ENCODE peak calls at places on chromosome 1, in seven cellular contexts. L is ovary, Y is H1, Z is esophagus squamous epithelium, V is tibial nerve, M is thyroid gland, J is adrenal gland. T is an unnamed sample. For H3K4me1 and H3K27me3, the result is how much of the 10 kb centered on the place peaks cover.

GRCh38 chr1:169103443-169103842 is 3.0 kb upstream of the ATP1B1 start:
- DNase-seq in J (peak), M (peak), Y (no peak), L (no peak), V (no peak), Z (no peak), T (no peak)

GRCh38 chr1:225480825-225481434 is 53.1 kb upstream of the LBR start:
- DNase-seq in L (no peak), Z (no peak), V (no peak), Y (no peak), M (no peak), J (peak), T (no peak)

GRCh38 chr1:2136386-2136821 is 58.2 kb downstream of the FAAP20 start:
- DNase-seq in Y (no peak), L (no peak), J (no peak), Z (no peak), V (no peak), M (no peak), T (no peak)

GRCh38 chr1:219703240-219703639 is 90.3 kb upstream of the ZC3H11B start:
- DNase-seq in J (no peak), Z (no peak), V (no peak), M (no peak), Y (no peak), L (no peak), T (no peak)

GRCh38 chr1:147478556-147478955 is 62.7 kb upstream of the BCL9 start:
- DNase-seq in Z (no peak), V (no peak), M (no peak), J (no peak), L (no peak), Y (no peak), T (no peak)

GRCh38 chr1:4668738-4669700 is 14.6 kb downstream of the AJAP1 start:
- DNase-seq in Z (no peak), L (no peak), V (no peak), Y (no peak), J (no peak), M (no peak), T (no peak)

GRCh38 chr1:187409341-187409740 is 580.6 kb downstream of the PLA2G4A start:
- DNase-seq in V (no peak), Y (no peak), L (no peak), M (no peak), J (no peak), Z (no peak), T (no peak)

GRCh38 chr1:37763791-37764741 is 854 bp downstream of the EPHA10 start:
- DNase-seq in J (peak), L (no peak), Z (no peak), M (peak), Y (no peak), V (no peak), T (no peak)

GRCh38 chr1:19661721-19662228 is 2.9 kb upstream of the HTR6 start:
- DNase-seq in V (no peak), L (peak), Z (no peak), J (no peak), M (no peak), Y (no peak), T (no peak)

GRCh38 chr1:110209715-110210603 is at the start of gene KCNC4:
- DNase-seq in J (peak), Z (peak), Y (peak), M (peak), L (peak), V (peak), T (peak)

GRCh38 chr1:180857947-180858768 is 54.5 kb upstream of the KIAA1614 start:
- DNase-seq in L (no peak), J (no peak), Z (no peak), Y (no peak), V (no peak), M (no peak), T (no peak)

GRCh38 chr1:233473549-233474204 is 140.2 kb upstream of the KCNK1 start:
- DNase-seq in J (no peak), M (no peak), L (no peak), Z (no peak), V (no peak), Y (no peak), T (no peak)

GRCh38 chr1:53766766-53767409 is 27.9 kb upstream of the GLIS1 start:
- DNase-seq in M (no peak), J (no peak), V (no peak), L (no peak), Y (no peak), Z (no peak), T (no peak)

GRCh38 chr1:224435318-224435763 is 744 bp upstream of the WDR26 start:
- DNase-seq in J (no peak), Z (no peak), Y (no peak), L (no peak), V (no peak), M (no peak), T (no peak)

GRCh38 chr1:212615092-212615470 is 6.5 kb downstream of the ATF3 start:
- DNase-seq in Z (no peak), Y (no peak), L (no peak), V (no peak), M (no peak), J (no peak), T (no peak)

GRCh38 chr1:6490181-6491075 is 1.0 kb downstream of the PLEKHG5 start:
- DNase-seq in V (no peak), M (peak), J (peak), Y (no peak), L (peak), Z (no peak), T (no peak)

GRCh38 chr1:234970731-234971476 is 157.7 kb downstream of the TOMM20 start:
- DNase-seq in Z (no peak), M (peak), V (peak), Y (peak), L (peak), J (peak), T (peak)

GRCh38 chr1:198686069-198686728 is 47.4 kb downstream of the PTPRC start:
- DNase-seq in J (no peak), M (no peak), Y (no peak), Z (no peak), V (no peak), L (no peak), T (no peak)

GRCh38 chr1:158814970-158815369 is 16.2 kb upstream of the MNDA start:
- DNase-seq in J (no peak), V (no peak), M (no peak), L (no peak), Y (no peak), Z (no peak), T (no peak)
- H3K4me1 ChIP-seq in J (under half), V (under half), M (under half), L (under half), Y (under half), Z (under half), T (under half)

DNA sequence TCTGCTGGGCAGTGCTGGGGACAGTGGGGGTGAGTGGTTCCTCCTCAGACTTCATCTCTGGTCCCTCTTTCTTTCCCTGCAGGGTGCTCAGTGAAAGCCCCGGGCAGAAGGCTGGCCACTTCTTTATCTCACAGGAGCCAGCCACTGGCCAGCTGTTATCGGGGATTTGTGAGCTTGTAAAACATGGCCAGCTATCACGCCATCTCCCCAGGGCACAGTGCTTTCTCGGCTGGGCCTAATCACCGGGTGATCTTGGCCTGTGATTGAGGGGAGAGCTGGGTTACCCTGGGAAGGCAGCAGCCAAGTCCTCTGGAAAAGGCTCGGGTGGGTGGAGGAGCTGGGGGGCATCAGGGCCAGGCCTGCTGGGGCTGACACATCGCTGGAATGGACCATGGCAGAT is 83.0 kb downstream of the IGSF21 start:
- DNase-seq in L (no peak), J (no peak), M (no peak), Z (no peak), Y (no peak), V (no peak), T (no peak)
- H3K27me3 ChIP-seq in L (under half), J (under half), M (under half), Z (half or more), Y (under half), V (under half), T (half or more)

GRCh38 chr1:246815693-246816270 is 91.6 kb downstream of the SCCPDH start:
- DNase-seq in L (no peak), V (no peak), J (no peak), Z (no peak), Y (no peak), M (no peak), T (no peak)

GRCh38 chr1:246809473-246809872 is 85.3 kb downstream of the SCCPDH start:
- DNase-seq in M (no peak), V (no peak), J (no peak), Y (no peak), L (no peak), Z (no peak), T (no peak)

GRCh38 chr1:246811985-246812384 is 87.8 kb downstream of the SCCPDH start:
- DNase-seq in V (no peak), J (no peak), Z (no peak), Y (no peak), L (no peak), M (no peak), T (no peak)

GRCh38 chr1:246820666-246821065 is 96.5 kb downstream of the SCCPDH start:
- DNase-seq in L (no peak), Y (no peak), Z (no peak), M (no peak), J (no peak), V (no peak), T (no peak)

DNA sequence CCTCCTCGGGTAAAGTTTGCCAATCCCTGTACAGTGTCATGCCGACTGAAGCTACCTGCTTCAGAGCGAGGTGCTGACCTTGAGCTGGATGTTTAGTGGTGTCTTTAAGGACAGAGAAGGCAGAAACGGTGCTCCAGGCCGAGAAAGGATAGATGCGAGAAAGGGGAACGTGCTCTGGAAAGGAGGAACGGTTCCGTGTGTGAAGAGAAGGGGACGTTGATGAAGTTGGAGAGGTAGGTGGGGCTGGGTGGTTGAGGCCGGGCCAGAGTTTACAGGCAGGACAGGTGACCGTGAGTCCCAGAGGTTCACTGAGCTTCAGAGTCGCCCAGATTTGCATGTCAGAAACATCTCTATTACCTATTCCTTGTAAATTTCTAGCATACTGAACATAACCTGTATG is 90.7 kb downstream of the SCCPDH start:
- DNase-seq in M (no peak), V (no peak), Z (no peak), L (no peak), Y (no peak), J (no peak), T (no peak)
- TF ChIP-seq POLR2A in M (no peak), V (no peak), Z (no peak), L (no peak), Y (no peak), J (no peak), T (no peak)

GRCh38 chr1:203149188-203149840 is 21.8 kb downstream of the ADORA1 start:
- DNase-seq in M (no peak), Z (no peak), V (no peak), Y (no peak), L (no peak), J (no peak), T (no peak)
- H3K4me1 ChIP-seq in M (under half), Z (under half), V (under half), Y (under half), L (under half), J (under half), T (under half)

DNA sequence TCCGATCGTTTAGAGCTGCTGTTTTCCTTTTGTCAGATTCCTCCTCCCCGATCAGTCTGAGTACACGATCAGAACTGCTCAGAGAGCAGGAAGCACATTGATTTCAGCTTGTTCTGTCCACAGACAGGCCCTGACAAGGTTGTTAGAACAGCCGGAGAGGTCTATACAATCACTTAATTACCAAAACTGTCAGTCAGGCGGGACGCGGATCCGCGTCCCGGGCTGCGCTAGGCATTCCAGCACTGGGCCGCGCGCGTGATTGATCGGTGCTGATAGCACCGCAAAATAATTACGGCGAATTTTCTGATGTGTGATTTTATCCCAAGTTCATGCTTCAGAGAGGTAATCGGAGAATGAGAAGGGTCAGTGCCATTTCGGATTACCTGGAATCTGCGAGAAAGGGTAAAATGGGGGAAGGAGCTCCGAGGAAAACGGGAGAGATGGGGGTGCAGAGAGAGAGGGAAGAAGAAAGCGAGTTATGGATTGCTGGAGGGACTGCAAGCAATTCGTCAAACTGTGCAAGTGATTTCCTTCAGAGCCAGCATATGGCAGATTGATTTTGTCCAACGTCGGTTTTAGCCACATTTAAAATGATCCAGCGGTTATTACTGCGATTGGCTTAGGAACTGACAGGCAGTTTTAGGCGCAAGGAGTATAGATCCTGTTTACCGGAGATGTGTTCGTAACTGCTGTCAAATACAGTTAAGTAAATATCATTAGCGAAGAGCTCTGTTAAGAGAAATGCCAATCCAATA is 9.0 kb upstream of the BARHL2 start:
- DNase-seq in Z (no peak), M (no peak), V (no peak), Y (no peak), L (no peak), J (no peak), T (no peak)
- H3K27me3 ChIP-seq in Z (half or more), M (half or more), V (half or more), Y (half or more), L (under half), J (half or more), T (half or more)

GRCh38 chr1:165828581-165829329 is 1.3 kb downstream of the UCK2 start:
- DNase-seq in J (peak), Y (no peak), Z (no peak), L (peak), M (peak), V (no peak), T (peak)
- TF ChIP-seq POLR2A in J (peak), Y (peak), Z (no peak), L (no peak), M (no peak), V (no peak), T (no peak)